ENCODE peak calls at places on chromosomes 11 and 22, in six cellular contexts. One of them, this sample, is unnamed.

GRCh38 chr11:82683029-82683428 is 50.6 kb downstream of the FAM181B start:
- DNase-seq in GM20000: no peak
- DNase-seq in GM04503: no peak
- DNase-seq in islet precursor cell: no peak
- DNase-seq in EL: no peak
- DNase-seq in Ammon's horn: no peak
- DNase-seq in this sample: no peak

GRCh38 chr22:29314537-29315285 is 786 bp downstream of the RASL10A start:
- DNase-seq in islet precursor cell: no peak
- DNase-seq in GM20000: peak; percentile 62
- DNase-seq in Ammon's horn: no peak
- DNase-seq in EL: no peak
- DNase-seq in GM04503: no peak
- DNase-seq in this sample: no peak

GRCh38 chr11:10478066-10478465 is 23.0 kb downstream of the AMPD3 start:
- DNase-seq in GM20000: no peak
- DNase-seq in islet precursor cell: no peak
- DNase-seq in EL: no peak
- DNase-seq in Ammon's horn: no peak
- DNase-seq in GM04503: no peak
- DNase-seq in this sample: no peak

GRCh38 chr11:102989379-102990047 is 34.0 kb upstream of the MMP13 start:
- DNase-seq in GM04503: no peak
- DNase-seq in Ammon's horn: no peak
- DNase-seq in EL: peak; percentile 62
- DNase-seq in islet precursor cell: no peak
- DNase-seq in GM20000: no peak
- DNase-seq in this sample: no peak

GRCh38 chr11:117462183-117462574 is 134.5 kb downstream of the CEP164 start:
- DNase-seq in Ammon's horn: no peak
- DNase-seq in EL: no peak
- DNase-seq in islet precursor cell: no peak
- DNase-seq in GM20000: no peak
- DNase-seq in GM04503: no peak
- DNase-seq in this sample: no peak

GRCh38 chr11:83895516-83895915 is 609.3 kb upstream of the CCDC90B start:
- DNase-seq in GM20000: no peak
- DNase-seq in EL: no peak
- DNase-seq in Ammon's horn: no peak
- DNase-seq in GM04503: peak; percentile 1
- DNase-seq in islet precursor cell: peak; percentile 57
- DNase-seq in this sample: no peak

GRCh38 chr22:42921301-42921700 is 64.2 kb upstream of the ARFGAP3 start:
- DNase-seq in islet precursor cell: no peak
- DNase-seq in EL: no peak
- DNase-seq in Ammon's horn: no peak
- DNase-seq in GM04503: no peak
- DNase-seq in GM20000: no peak
- DNase-seq in this sample: no peak

GRCh38 chr11:21810650-21811049 is 382.2 kb upstream of the ANO5 start:
- DNase-seq in GM20000: no peak
- DNase-seq in EL: no peak
- DNase-seq in GM04503: no peak
- DNase-seq in islet precursor cell: peak; percentile 45
- DNase-seq in Ammon's horn: no peak
- DNase-seq in this sample: no peak

GRCh38 chr22:48871176-48871840 is 956.4 kb downstream of the BRD1 start:
- DNase-seq in EL: no peak
- DNase-seq in islet precursor cell: no peak
- DNase-seq in GM04503: no peak
- DNase-seq in Ammon's horn: no peak
- DNase-seq in GM20000: no peak
- DNase-seq in this sample: no peak

GRCh38 chr11:69297926-69298777 is 4.2 kb downstream of the MYEOV start:
- DNase-seq in islet precursor cell: peak; percentile 97
- DNase-seq in EL: peak; percentile 95
- DNase-seq in Ammon's horn: peak; percentile 80
- DNase-seq in GM20000: peak; percentile 85
- DNase-seq in GM04503: peak; percentile 88
- DNase-seq in this sample: peak; percentile 49

This sample was measured in testis.